ENCODE peak calls at places on chromosome 9, in nine cellular contexts. One of them, this sample, is unnamed.

GRCh38 chr9:89426389-89426961 is 71.4 kb downstream of the SEMA4D start:
- DNase-seq in OCI-LY7: peak
- DNase-seq in kidney epithelial cell: no peak
- DNase-seq in HCT116: no peak
- DNase-seq in epithelial cell of esophagus: no peak
- DNase-seq in RWPE1: no peak
- DNase-seq in NB4: peak
- DNase-seq in HFF-Myc: no peak
- DNase-seq in MM.1S: peak
- DNase-seq in this sample: no peak

GRCh38 chr9:87643778-87644570 is 81.9 kb upstream of the CTSL start:
- DNase-seq in OCI-LY7: no peak
- DNase-seq in kidney epithelial cell: no peak
- DNase-seq in HCT116: no peak
- DNase-seq in epithelial cell of esophagus: no peak
- DNase-seq in RWPE1: no peak
- DNase-seq in NB4: no peak
- DNase-seq in HFF-Myc: no peak
- DNase-seq in MM.1S: no peak
- DNase-seq in this sample: no peak

GRCh38 chr9:134434896-134435506 is 108.7 kb downstream of the RXRA start:
- DNase-seq in OCI-LY7: no peak
- DNase-seq in kidney epithelial cell: peak
- DNase-seq in HCT116: no peak
- DNase-seq in epithelial cell of esophagus: peak
- DNase-seq in RWPE1: peak
- DNase-seq in NB4: no peak
- DNase-seq in HFF-Myc: peak
- DNase-seq in MM.1S: no peak
- DNase-seq in this sample: peak

GRCh38 chr9:136728548-136729123 is 14.1 kb downstream of the LCN10 start:
- DNase-seq in OCI-LY7: peak
- DNase-seq in kidney epithelial cell: no peak
- DNase-seq in HCT116: no peak
- DNase-seq in epithelial cell of esophagus: no peak
- DNase-seq in RWPE1: no peak
- DNase-seq in NB4: peak
- DNase-seq in HFF-Myc: no peak
- DNase-seq in MM.1S: peak
- DNase-seq in this sample: peak

GRCh38 chr9:121599872-121600585 is 51.4 kb upstream of the DAB2IP start:
- DNase-seq in OCI-LY7: no peak
- DNase-seq in kidney epithelial cell: no peak
- DNase-seq in HCT116: no peak
- DNase-seq in epithelial cell of esophagus: no peak
- DNase-seq in RWPE1: no peak
- DNase-seq in NB4: no peak
- DNase-seq in HFF-Myc: no peak
- DNase-seq in MM.1S: no peak
- DNase-seq in this sample: no peak

GRCh38 chr9:85971731-85972130 is 30.8 kb downstream of the NAA35 start:
- DNase-seq in OCI-LY7: no peak
- DNase-seq in kidney epithelial cell: no peak
- DNase-seq in HCT116: no peak
- DNase-seq in epithelial cell of esophagus: no peak
- DNase-seq in RWPE1: no peak
- DNase-seq in NB4: no peak
- DNase-seq in HFF-Myc: no peak
- DNase-seq in MM.1S: no peak
- DNase-seq in this sample: no peak

GRCh38 chr9:120619751-120620655 is 40.0 kb upstream of the CDK5RAP2 start:
- DNase-seq in OCI-LY7: peak
- DNase-seq in kidney epithelial cell: no peak
- DNase-seq in HCT116: peak
- DNase-seq in epithelial cell of esophagus: peak
- DNase-seq in RWPE1: peak
- DNase-seq in NB4: peak
- DNase-seq in HFF-Myc: peak
- DNase-seq in MM.1S: peak
- DNase-seq in this sample: peak

GRCh38 chr9:120885968-120886367 is 9.0 kb upstream of the PHF19 start:
- DNase-seq in OCI-LY7: peak
- DNase-seq in kidney epithelial cell: no peak
- DNase-seq in HCT116: no peak
- DNase-seq in epithelial cell of esophagus: no peak
- DNase-seq in RWPE1: no peak
- DNase-seq in NB4: no peak
- DNase-seq in HFF-Myc: no peak
- DNase-seq in MM.1S: no peak
- DNase-seq in this sample: no peak

GRCh38 chr9:95757026-95757425 is 118.5 kb upstream of the ERCC6L2 start:
- DNase-seq in OCI-LY7: no peak
- DNase-seq in kidney epithelial cell: no peak
- DNase-seq in HCT116: no peak
- DNase-seq in epithelial cell of esophagus: peak
- DNase-seq in RWPE1: peak
- DNase-seq in NB4: no peak
- DNase-seq in HFF-Myc: no peak
- DNase-seq in MM.1S: no peak
- DNase-seq in this sample: no peak

GRCh38 chr9:101093620-101094019 is 65.1 kb downstream of the PLPPR1 start:
- DNase-seq in OCI-LY7: no peak
- DNase-seq in kidney epithelial cell: peak
- DNase-seq in HCT116: no peak
- DNase-seq in epithelial cell of esophagus: peak
- DNase-seq in RWPE1: peak
- DNase-seq in NB4: no peak
- DNase-seq in HFF-Myc: no peak
- DNase-seq in MM.1S: no peak
- DNase-seq in this sample: no peak

GRCh38 chr9:86707932-86708510 is 239.3 kb downstream of the GAS1 start:
- DNase-seq in OCI-LY7: no peak
- DNase-seq in kidney epithelial cell: no peak
- DNase-seq in HCT116: no peak
- DNase-seq in epithelial cell of esophagus: peak
- DNase-seq in RWPE1: no peak
- DNase-seq in NB4: no peak
- DNase-seq in HFF-Myc: no peak
- DNase-seq in MM.1S: no peak
- DNase-seq in this sample: no peak

GRCh38 chr9:15421532-15421931 is 1.1 kb upstream of the SNAPC3 start:
- DNase-seq in OCI-LY7: no peak
- DNase-seq in kidney epithelial cell: no peak
- DNase-seq in HCT116: no peak
- DNase-seq in epithelial cell of esophagus: no peak
- DNase-seq in RWPE1: no peak
- DNase-seq in NB4: no peak
- DNase-seq in HFF-Myc: no peak
- DNase-seq in MM.1S: no peak
- DNase-seq in this sample: no peak

GRCh38 chr9:15422355-15423327 is at the start of gene SNAPC3:
- DNase-seq in OCI-LY7: peak
- DNase-seq in kidney epithelial cell: peak
- DNase-seq in HCT116: peak
- DNase-seq in epithelial cell of esophagus: peak
- DNase-seq in RWPE1: peak
- DNase-seq in NB4: peak
- DNase-seq in HFF-Myc: peak
- DNase-seq in MM.1S: peak
- DNase-seq in this sample: peak

GRCh38 chr9:15420796-15421195 is 1.9 kb upstream of the SNAPC3 start:
- DNase-seq in OCI-LY7: no peak
- DNase-seq in kidney epithelial cell: no peak
- DNase-seq in HCT116: no peak
- DNase-seq in epithelial cell of esophagus: no peak
- DNase-seq in RWPE1: no peak
- DNase-seq in NB4: no peak
- DNase-seq in HFF-Myc: no peak
- DNase-seq in MM.1S: no peak
- DNase-seq in this sample: no peak

GRCh38 chr9:15426019-15426418 is 3.3 kb downstream of the SNAPC3 start:
- DNase-seq in OCI-LY7: peak
- DNase-seq in kidney epithelial cell: no peak
- DNase-seq in HCT116: no peak
- DNase-seq in epithelial cell of esophagus: no peak
- DNase-seq in RWPE1: no peak
- DNase-seq in NB4: peak
- DNase-seq in HFF-Myc: no peak
- DNase-seq in MM.1S: no peak
- DNase-seq in this sample: no peak

DNA sequence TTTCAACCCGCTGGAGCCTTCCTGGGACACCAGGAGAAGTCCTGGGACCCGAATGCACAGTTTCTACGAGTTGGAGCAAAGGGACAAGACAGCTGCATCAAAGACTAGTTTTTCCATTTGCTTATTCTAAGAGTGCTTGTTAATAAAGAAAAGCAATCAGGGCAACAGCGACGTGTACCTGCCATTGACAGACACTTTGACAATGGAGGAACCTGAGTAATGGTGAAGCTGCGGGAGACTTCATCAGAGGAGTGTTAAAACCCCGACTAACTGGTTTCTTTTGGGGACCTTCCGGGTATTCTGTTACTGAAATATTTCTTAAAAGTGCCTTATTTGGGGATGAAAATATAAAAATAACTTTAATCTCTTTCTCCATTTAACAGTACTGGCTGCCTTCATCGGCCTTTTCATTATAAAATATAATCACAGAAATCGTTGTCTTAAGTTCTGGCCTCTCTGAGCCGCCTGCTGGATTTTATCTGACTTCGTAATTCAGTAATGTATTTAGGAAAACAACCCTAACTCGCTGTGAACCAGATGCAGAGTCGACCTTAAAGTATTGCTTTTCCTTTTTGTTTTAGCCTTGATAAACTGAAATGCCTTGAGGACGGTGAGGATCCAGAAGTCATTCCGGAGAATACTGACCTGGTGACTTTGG is 781 bp downstream of the SNAPC3 start:
- DNase-seq in OCI-LY7: peak
- DNase-seq in kidney epithelial cell: no peak
- DNase-seq in HCT116: no peak
- DNase-seq in epithelial cell of esophagus: peak
- DNase-seq in RWPE1: peak
- DNase-seq in NB4: peak
- DNase-seq in HFF-Myc: no peak
- DNase-seq in MM.1S: peak
- DNase-seq in this sample: no peak
- TF ChIP-seq CTCF in OCI-LY7: no peak
- TF ChIP-seq CTCF in kidney epithelial cell: peak
- TF ChIP-seq CTCF in HCT116: no peak
- TF ChIP-seq CTCF in epithelial cell of esophagus: peak
- TF ChIP-seq CTCF in RWPE1: no peak
- TF ChIP-seq CTCF in NB4: no peak
- TF ChIP-seq CTCF in HFF-Myc: peak
- TF ChIP-seq CTCF in MM.1S: no peak
- TF ChIP-seq CTCF in this sample: no peak

GRCh38 chr9:82419827-82420486 is 431.4 kb downstream of the SPATA31D1 start:
- DNase-seq in OCI-LY7: no peak
- DNase-seq in kidney epithelial cell: no peak
- DNase-seq in HCT116: no peak
- DNase-seq in epithelial cell of esophagus: no peak
- DNase-seq in RWPE1: no peak
- DNase-seq in NB4: no peak
- DNase-seq in HFF-Myc: no peak
- DNase-seq in MM.1S: no peak
- DNase-seq in this sample: no peak
- TF ChIP-seq CTCF in OCI-LY7: no peak
- TF ChIP-seq CTCF in kidney epithelial cell: no peak
- TF ChIP-seq CTCF in HCT116: no peak
- TF ChIP-seq CTCF in epithelial cell of esophagus: no peak
- TF ChIP-seq CTCF in RWPE1: no peak
- TF ChIP-seq CTCF in NB4: no peak
- TF ChIP-seq CTCF in HFF-Myc: no peak
- TF ChIP-seq CTCF in MM.1S: no peak
- TF ChIP-seq CTCF in this sample: no peak

GRCh38 chr9:38257626-38258215 is 134.8 kb upstream of the ALDH1B1 start:
- DNase-seq in OCI-LY7: no peak
- DNase-seq in kidney epithelial cell: no peak
- DNase-seq in HCT116: no peak
- DNase-seq in epithelial cell of esophagus: no peak
- DNase-seq in RWPE1: no peak
- DNase-seq in NB4: no peak
- DNase-seq in HFF-Myc: no peak
- DNase-seq in MM.1S: no peak
- DNase-seq in this sample: no peak

GRCh38 chr9:38259519-38260218 is 132.8 kb upstream of the ALDH1B1 start:
- DNase-seq in OCI-LY7: no peak
- DNase-seq in kidney epithelial cell: no peak
- DNase-seq in HCT116: no peak
- DNase-seq in epithelial cell of esophagus: no peak
- DNase-seq in RWPE1: no peak
- DNase-seq in NB4: no peak
- DNase-seq in HFF-Myc: no peak
- DNase-seq in MM.1S: no peak
- DNase-seq in this sample: no peak

DNA sequence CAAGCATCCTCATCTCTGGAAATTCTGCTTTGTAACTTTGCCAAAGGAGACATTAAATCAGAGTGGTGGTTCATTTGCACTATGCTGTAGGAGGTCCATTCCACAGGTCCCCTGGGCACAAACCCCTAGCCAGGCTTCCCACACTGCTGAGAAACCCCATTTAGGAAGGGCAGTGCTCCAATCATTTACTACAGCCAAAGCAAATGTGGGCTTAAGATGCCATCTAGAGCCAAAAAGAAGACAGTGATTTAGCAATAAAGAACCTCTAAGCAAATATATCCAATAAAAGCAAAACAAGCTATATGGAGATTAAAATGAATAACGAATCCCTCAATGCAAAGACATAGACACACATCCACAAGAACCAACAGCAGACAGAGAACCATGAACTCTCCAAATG is 129.0 kb upstream of the ALDH1B1 start:
- DNase-seq in OCI-LY7: peak
- DNase-seq in kidney epithelial cell: no peak
- DNase-seq in HCT116: peak
- DNase-seq in epithelial cell of esophagus: peak
- DNase-seq in RWPE1: no peak
- DNase-seq in NB4: no peak
- DNase-seq in HFF-Myc: peak
- DNase-seq in MM.1S: no peak
- DNase-seq in this sample: no peak
- TF ChIP-seq CTCF in OCI-LY7: peak
- TF ChIP-seq CTCF in kidney epithelial cell: peak
- TF ChIP-seq CTCF in HCT116: peak
- TF ChIP-seq CTCF in epithelial cell of esophagus: peak
- TF ChIP-seq CTCF in RWPE1: no peak
- TF ChIP-seq CTCF in NB4: no peak
- TF ChIP-seq CTCF in HFF-Myc: peak
- TF ChIP-seq CTCF in MM.1S: no peak
- TF ChIP-seq CTCF in this sample: no peak

GRCh38 chr9:8599937-8600336 is 800.4 kb upstream of the DMAC1 start:
- DNase-seq in OCI-LY7: no peak
- DNase-seq in kidney epithelial cell: no peak
- DNase-seq in HCT116: no peak
- DNase-seq in epithelial cell of esophagus: no peak
- DNase-seq in RWPE1: no peak
- DNase-seq in NB4: peak
- DNase-seq in HFF-Myc: no peak
- DNase-seq in MM.1S: no peak
- DNase-seq in this sample: peak
- TF ChIP-seq CTCF in OCI-LY7: no peak
- TF ChIP-seq CTCF in kidney epithelial cell: no peak
- TF ChIP-seq CTCF in HCT116: no peak
- TF ChIP-seq CTCF in epithelial cell of esophagus: no peak
- TF ChIP-seq CTCF in RWPE1: no peak
- TF ChIP-seq CTCF in NB4: no peak
- TF ChIP-seq CTCF in HFF-Myc: no peak
- TF ChIP-seq CTCF in MM.1S: no peak
- TF ChIP-seq CTCF in this sample: no peak

GRCh38 chr9:128103589-128103962 is 24.0 kb downstream of the PTGES2 start:
- DNase-seq in OCI-LY7: peak
- DNase-seq in kidney epithelial cell: no peak
- DNase-seq in HCT116: no peak
- DNase-seq in epithelial cell of esophagus: no peak
- DNase-seq in RWPE1: no peak
- DNase-seq in NB4: no peak
- DNase-seq in HFF-Myc: no peak
- DNase-seq in MM.1S: no peak
- DNase-seq in this sample: no peak
- TF ChIP-seq CTCF in OCI-LY7: peak
- TF ChIP-seq CTCF in kidney epithelial cell: peak
- TF ChIP-seq CTCF in HCT116: peak
- TF ChIP-seq CTCF in epithelial cell of esophagus: peak
- TF ChIP-seq CTCF in RWPE1: no peak
- TF ChIP-seq CTCF in NB4: no peak
- TF ChIP-seq CTCF in HFF-Myc: no peak
- TF ChIP-seq CTCF in MM.1S: no peak
- TF ChIP-seq CTCF in this sample: no peak